ENCODE peak calls at places on chromosome 16, in four cellular contexts. X is testis, Y is tibial nerve, W is lower leg skin. U is an unnamed sample.

GRCh38 chr16:11890231-11890630 is 25.5 kb downstream of the GSPT1 start:
- DNase-seq in Y (no peak), X (no peak), W (no peak), U (no peak)

GRCh38 chr16:11672206-11673090 is 4.2 kb downstream of the SNN start:
- DNase-seq in Y (no peak), X (no peak), W (no peak), U (no peak)

GRCh38 chr16:57893559-57894389 is 77.2 kb downstream of the CNGB1 start:
- DNase-seq in Y (no peak), W (no peak), X (no peak), U (no peak)

GRCh38 chr16:2429771-2430663 is 770 bp downstream of the CCNF start:
- DNase-seq in X (peak; percentile 35), W (no peak), Y (no peak), U (no peak)

GRCh38 chr16:67672739-67673662 is 6.4 kb downstream of the C16orf86 start:
- DNase-seq in Y (no peak), X (peak; percentile 76), W (peak; percentile 92), U (peak; percentile 65)

GRCh38 chr16:8670014-8670560 is 4.3 kb upstream of the ABAT start:
- DNase-seq in Y (no peak), W (no peak), X (no peak), U (no peak)

GRCh38 chr16:88296437-88297177 is 86.2 kb upstream of the ZNF469 start:
- DNase-seq in W (no peak), X (no peak), Y (no peak), U (no peak)

GRCh38 chr16:65062736-65063583 is 58.9 kb downstream of the CDH11 start:
- DNase-seq in X (no peak), Y (no peak), W (no peak), U (no peak)

GRCh38 chr16:89552913-89553312 is 7.6 kb upstream of the RPL13 start:
- DNase-seq in W (no peak), X (no peak), Y (no peak), U (no peak)

GRCh38 chr16:2507679-2508064 is 6.1 kb upstream of the ATP6V0C start:
- DNase-seq in W (no peak), X (no peak), Y (no peak), U (no peak)

GRCh38 chr16:15616475-15616874 is 26.5 kb downstream of the MARF1 start:
- DNase-seq in W (no peak), Y (no peak), X (no peak), U (no peak)

GRCh38 chr16:14371778-14372431 is 258.2 kb downstream of the PARN start:
- DNase-seq in W (no peak), Y (no peak), X (no peak), U (no peak)

GRCh38 chr16:73240928-73241327 is 193.0 kb upstream of the ZFHX3 start:
- DNase-seq in Y (no peak), W (no peak), X (no peak), U (no peak)

GRCh38 chr16:70737377-70738082 is 51.7 kb upstream of the MTSS2 start:
- DNase-seq in Y (peak; percentile 46), W (peak; percentile 94), X (no peak), U (peak; percentile 71)

GRCh38 chr16:50467943-50468748 is 80.0 kb upstream of the NKD1 start:
- DNase-seq in X (peak; percentile 16), W (peak; percentile 81), Y (no peak), U (no peak)

GRCh38 chr16:47461598-47462266 is 601 bp downstream of the PHKB start:
- DNase-seq in Y (no peak), X (no peak), W (no peak), U (no peak)

GRCh38 chr16:47459603-47460002 is 1.3 kb downstream of the ITFG1 start:
- DNase-seq in Y (no peak), W (no peak), X (no peak), U (no peak)

GRCh38 chr16:47458331-47458730 is 2.5 kb downstream of the ITFG1 start:
- DNase-seq in X (no peak), Y (no peak), W (no peak), U (no peak)

GRCh38 chr16:47460301-47460754 is 535 bp downstream of the ITFG1 start:
- DNase-seq in W (no peak), Y (no peak), X (no peak), U (no peak)

DNA sequence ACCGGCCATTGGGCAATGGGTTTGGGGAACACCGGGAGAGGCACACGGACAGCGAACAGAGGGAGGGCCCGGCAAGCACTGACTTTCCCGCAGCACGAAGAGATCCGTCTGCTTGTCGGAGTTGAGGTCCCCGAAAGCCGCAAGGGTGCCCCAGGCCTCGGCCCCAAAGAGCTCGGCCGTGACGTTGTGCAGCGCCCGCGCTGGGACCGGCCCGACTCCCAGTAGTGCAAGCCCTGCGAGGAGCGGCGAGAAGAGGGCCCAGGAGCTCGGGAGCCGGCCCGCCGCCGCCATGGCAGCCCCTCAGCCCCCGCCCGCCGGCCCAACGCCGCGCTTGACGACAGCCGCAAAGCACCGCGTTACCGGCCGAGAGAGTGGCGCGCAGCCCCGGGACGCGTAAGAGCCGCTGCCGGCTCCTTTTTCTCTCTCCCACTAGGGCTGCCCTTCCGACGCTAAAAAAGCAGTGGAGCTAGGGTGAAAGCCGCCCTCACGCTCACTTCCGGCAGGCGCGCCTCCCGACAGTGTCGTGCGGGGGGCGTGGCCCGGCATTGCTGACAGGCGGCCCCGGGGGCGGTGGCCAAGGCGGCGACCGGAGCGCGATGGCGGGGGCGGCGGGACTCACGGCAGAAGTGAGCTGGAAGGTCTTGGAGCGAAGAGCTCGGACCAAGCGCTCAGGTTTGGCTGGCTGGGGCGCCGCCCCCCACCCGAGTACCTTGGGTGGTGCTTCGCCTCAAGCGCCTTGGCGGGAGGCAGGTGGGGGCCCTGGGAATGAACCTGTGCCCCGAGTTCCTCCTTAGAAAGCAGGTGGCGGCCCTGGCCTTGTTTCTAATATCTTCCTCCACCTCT is at the start of the genes ITFG1 and PHKB:
- DNase-seq in X (peak; percentile 93), W (peak; percentile 98), Y (peak; percentile 87), U (peak; percentile 90)
- TF ChIP-seq CTCF in X (no peak), W (no peak), Y (peak; percentile 8), U (peak; percentile 32)

DNA sequence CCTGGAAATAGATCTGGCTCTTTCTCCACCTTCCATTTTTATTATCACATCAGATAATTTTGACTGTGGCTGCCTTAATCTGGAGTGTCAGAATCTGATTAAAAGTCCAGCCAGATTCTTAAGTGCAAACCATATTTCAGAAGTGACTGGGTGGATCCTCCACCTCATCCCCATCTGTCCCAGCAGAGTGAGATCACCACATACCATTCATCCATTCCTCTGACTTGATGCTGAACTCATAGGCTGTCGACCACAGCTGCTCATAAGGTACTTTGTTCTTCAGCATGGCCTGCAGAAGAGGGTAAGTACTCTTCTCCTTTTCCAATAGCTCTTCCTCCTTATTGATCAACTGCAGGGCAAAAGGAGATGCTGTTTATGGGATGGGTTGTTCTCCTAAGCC is 53.5 kb downstream of the DNAH3 start:
- DNase-seq in X (no peak), Y (no peak), W (peak; percentile 7), U (no peak)
- TF ChIP-seq POLR2A in X (no peak), Y (no peak), W (no peak), U (no peak)

GRCh38 chr16:3797473-3797872 is 80.1 kb upstream of the TRAP1 start:
- DNase-seq in W (no peak), X (no peak), Y (no peak), U (no peak)

GRCh38 chr16:3789375-3790067 is 72.2 kb upstream of the TRAP1 start:
- DNase-seq in W (no peak), Y (no peak), X (no peak), U (no peak)

GRCh38 chr16:3792472-3793012 is 75.2 kb upstream of the TRAP1 start:
- DNase-seq in W (peak; percentile 61), Y (no peak), X (no peak), U (no peak)

GRCh38 chr16:3791701-3792100 is 74.4 kb upstream of the TRAP1 start:
- DNase-seq in W (peak; percentile 32), Y (no peak), X (no peak), U (no peak)

GRCh38 chr16:3793161-3793576 is 75.8 kb upstream of the TRAP1 start:
- DNase-seq in X (peak; percentile 36), Y (peak; percentile 17), W (peak; percentile 68), U (peak; percentile 51)
- TF ChIP-seq CTCF in X (no peak), Y (no peak), W (no peak), U (no peak)

GRCh38 chr16:85372627-85373372 is 240.3 kb upstream of the GSE1 start:
- DNase-seq in X (no peak), W (no peak), Y (no peak), U (no peak)
- TF ChIP-seq POLR2A in X (no peak), W (no peak), Y (no peak), U (no peak)

GRCh38 chr16:28596115-28596630 is 677 bp downstream of the SULT1A2 start:
- DNase-seq in W (no peak), Y (no peak), X (no peak), U (no peak)

GRCh38 chr16:28596840-28597691 is at the start of gene SULT1A2:
- DNase-seq in W (no peak), X (no peak), Y (no peak), U (no peak)

GRCh38 chr16:28592979-28593553 is 3.8 kb downstream of the SULT1A2 start:
- DNase-seq in Y (no peak), X (no peak), W (no peak), U (no peak)

GRCh38 chr16:28592511-28592910 is 4.3 kb downstream of the SULT1A2 start:
- DNase-seq in X (no peak), Y (no peak), W (no peak), U (no peak)

GRCh38 chr16:28597692-28598261 is 927 bp upstream of the SULT1A2 start:
- DNase-seq in Y (no peak), X (no peak), W (no peak), U (no peak)
- TF ChIP-seq CTCF in Y (no peak), X (no peak), W (no peak), U (no peak)

U was measured in uterus.